ENCODE peak calls at places on chromosomes 3 and 15, in eight cellular contexts. I is stimulated activated CD4-positive, alpha-beta T cell treated with anti-CD3 and anti-CD28 coated beads, Interleukin-2, amount 100 ng/mL, for 4 hours; Z is NCI-H2081; L is kidney; J is heart left ventricle; Q is suprapubic skin; N is naive thymus-derived CD8-positive, alpha-beta T cell; X is GM19239. E is an unnamed sample.

GRCh38 chr15:82139823-82140268 is 94.0 kb upstream of the MEX3B start:
- DNase-seq in L (no peak), N (no peak), I (no peak), Q (no peak), X (peak; percentile 20), Z (peak; percentile 60), J (no peak), E (no peak)

GRCh38 chr3:190552969-190553759 is 39.3 kb downstream of the IL1RAP start:
- DNase-seq in N (no peak), L (no peak), Z (peak; percentile 9), J (no peak), I (no peak), Q (no peak), X (no peak), E (no peak)

GRCh38 chr15:65638681-65639089 is 16.9 kb downstream of the SLC24A1 start:
- DNase-seq in Q (no peak), I (peak; percentile 9), L (no peak), Z (peak; percentile 75), N (no peak), X (peak; percentile 40), J (no peak), E (no peak)

GRCh38 chr3:146747928-146748327 is 142.8 kb upstream of the PLSCR5 start:
- DNase-seq in Q (no peak), Z (peak; percentile 40), J (no peak), X (no peak), L (no peak), I (no peak), N (no peak), E (no peak)

GRCh38 chr3:155232605-155233004 is 60.9 kb downstream of the STRIT1 start:
- DNase-seq in L (no peak), Q (peak; percentile 83), I (no peak), J (peak; percentile 69), Z (peak; percentile 65), X (no peak), N (no peak), E (peak; percentile 71)

GRCh38 chr15:95326689-95327525 is 1003.6 kb upstream of the NR2F2 start:
- DNase-seq in I (no peak), N (no peak), X (no peak), Q (no peak), L (peak; percentile 80), J (peak; percentile 28), Z (peak; percentile 81), E (peak; percentile 50)

GRCh38 chr3:40096561-40097506 is 212.7 kb upstream of the EIF1B start:
- DNase-seq in X (no peak), N (no peak), J (no peak), Q (no peak), I (no peak), L (no peak), Z (no peak), E (no peak)

GRCh38 chr3:149717391-149718056 is 34.8 kb downstream of the COMMD2 start:
- DNase-seq in L (no peak), Z (peak; percentile 70), J (peak; percentile 38), Q (no peak), N (no peak), I (no peak), X (peak; percentile 24), E (no peak)

GRCh38 chr3:8713901-8714759 is 19.5 kb upstream of the CAV3 start:
- DNase-seq in Q (no peak), L (no peak), N (no peak), X (peak; percentile 36), Z (no peak), J (no peak), I (no peak), E (no peak)

GRCh38 chr3:68919000-68919399 is 13.3 kb downstream of the TAFA4 start:
- DNase-seq in Q (no peak), J (no peak), I (no peak), X (no peak), Z (no peak), N (no peak), L (no peak), E (no peak)

GRCh38 chr15:27086146-27086545 is 115.2 kb downstream of the GABRG3 start:
- DNase-seq in I (no peak), Q (no peak), Z (no peak), N (no peak), L (no peak), X (no peak), J (no peak), E (no peak)

E was measured in Right ventricle myocardium superior.